ENCODE peak calls at places on chromosome 10, in seven cellular contexts. F is H1, V is H9, A is neuronal stem cell, C is IMR-90, D is trophoblast cell, Q is mesenchymal stem cell. R is an unnamed sample.

GRCh38 chr10:124240721-124241350 is 147.4 kb upstream of the CHST15 start:
- DNase-seq in C (no peak), F (no peak), V (peak; percentile 50), D (no peak), A (no peak), Q (no peak), R (no peak)

GRCh38 chr10:21355591-21356011 is 169.9 kb downstream of the SKIDA1 start:
- DNase-seq in C (peak; percentile 69), D (peak; percentile 83), V (no peak), A (no peak), Q (no peak), F (no peak), R (peak; percentile 32)

GRCh38 chr10:23013581-23014335 is 81.6 kb upstream of the MSRB2 start:
- DNase-seq in D (no peak), Q (no peak), V (no peak), C (no peak), F (no peak), A (no peak), R (no peak)

GRCh38 chr10:29649561-29650551 is 15.1 kb upstream of the SVIL start:
- DNase-seq in D (no peak), V (no peak), C (peak; percentile 93), F (no peak), Q (peak; percentile 65), A (no peak), R (no peak)

GRCh38 chr10:130167193-130167592 is 31.0 kb downstream of the GLRX3 start:
- DNase-seq in D (no peak), C (no peak), Q (no peak), V (no peak), A (no peak), F (no peak), R (no peak)

GRCh38 chr10:66788142-66788541 is 137.7 kb upstream of the LRRTM3 start:
- DNase-seq in V (no peak), F (no peak), Q (peak; percentile 1), D (no peak), C (no peak), A (no peak), R (no peak)

GRCh38 chr10:102118867-102119266 is 1.3 kb downstream of the LDB1 start:
- DNase-seq in C (peak; percentile 20), F (no peak), V (peak; percentile 53), D (no peak), A (no peak), Q (peak; percentile 55), R (peak; percentile 67)

GRCh38 chr10:10294801-10295515 is 722.7 kb upstream of the CELF2 start:
- DNase-seq in D (no peak), V (no peak), C (no peak), A (peak; percentile 70), Q (no peak), F (no peak), R (no peak)

GRCh38 chr10:73251683-73252444 is 580 bp downstream of the MRPS16 start:
- DNase-seq in Q (peak; percentile 42), C (no peak), D (peak; percentile 18), A (peak; percentile 17), F (no peak), V (peak; percentile 37), R (peak; percentile 54)

DNA sequence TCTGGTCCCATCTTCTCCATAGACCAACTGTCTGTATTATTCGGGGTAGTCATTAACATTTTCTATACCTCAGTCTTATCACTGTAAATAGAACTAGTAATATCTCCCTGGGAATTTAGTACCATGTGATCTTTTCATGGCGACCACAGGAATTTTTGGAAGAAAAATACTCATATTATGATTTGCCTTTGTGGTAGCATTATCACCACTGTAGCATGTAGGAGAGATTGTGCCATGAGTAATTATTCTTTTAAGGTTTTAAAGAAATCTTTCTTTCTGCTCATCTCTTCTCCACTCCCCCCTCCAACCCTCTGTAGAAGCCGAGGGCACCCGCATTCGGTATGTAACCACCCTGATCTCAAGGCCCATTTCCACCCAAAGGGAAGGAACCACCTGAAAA is 25.0 kb downstream of the ZNF365 start:
- DNase-seq in Q (no peak), D (no peak), C (peak; percentile 66), V (no peak), F (no peak), A (no peak), R (no peak)
- H2BK5ac ChIP-seq in Q (no peak overlapping the region), D (no peak overlapping the region), C (no peak overlapping the region), V (no peak overlapping the region), F (no peak overlapping the region), A (no peak overlapping the region), R (no peak overlapping the region)

GRCh38 chr10:122475130-122475529 is 13.8 kb downstream of the HTRA1 start:
- DNase-seq in F (no peak), Q (no peak), A (no peak), V (no peak), D (no peak), C (no peak), R (no peak)

GRCh38 chr10:122475581-122475980 is 14.2 kb downstream of the HTRA1 start:
- DNase-seq in Q (peak; percentile 67), C (peak; percentile 39), A (peak; percentile 46), F (no peak), V (no peak), D (peak; percentile 33), R (no peak)

GRCh38 chr10:122474145-122474739 is 12.9 kb downstream of the HTRA1 start:
- DNase-seq in F (no peak), C (no peak), V (no peak), D (no peak), Q (peak; percentile 71), A (no peak), R (no peak)

GRCh38 chr10:122471531-122472177 is 10.3 kb downstream of the HTRA1 start:
- DNase-seq in C (peak; percentile 56), F (no peak), A (no peak), V (no peak), Q (no peak), D (no peak), R (no peak)

DNA sequence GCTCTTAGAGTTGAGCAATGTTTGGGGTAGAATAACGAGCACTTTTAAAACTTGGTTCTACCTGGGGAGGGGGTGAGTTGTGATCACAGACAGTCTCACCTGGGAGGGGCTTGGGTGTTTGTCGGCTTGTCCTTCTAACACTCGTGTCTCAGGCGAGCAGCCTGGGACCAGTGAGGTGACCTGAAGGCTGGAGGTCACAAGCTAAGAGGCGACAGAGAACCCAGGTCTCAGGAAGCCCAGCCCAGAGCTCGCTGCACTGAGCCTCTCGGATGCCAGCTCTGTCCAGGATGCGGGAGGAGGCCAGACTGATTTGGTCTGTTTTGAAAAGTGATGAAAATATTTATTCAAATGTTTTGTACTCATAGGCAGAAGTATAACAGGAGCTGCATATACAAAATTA is 11.8 kb downstream of the HTRA1 start:
- DNase-seq in Q (no peak), C (no peak), A (no peak), F (no peak), D (no peak), V (no peak), R (no peak)
- H3K27ac ChIP-seq in Q (no peak overlapping the region), C (no peak overlapping the region), A (no peak overlapping the region), F (no peak overlapping the region), D (no peak overlapping the region), V (no peak overlapping the region), R (no peak overlapping the region)

GRCh38 chr10:28431139-28431538 is 101.8 kb upstream of the WAC start:
- DNase-seq in A (no peak), V (peak; percentile 70), F (peak; percentile 59), D (peak; percentile 45), Q (no peak), C (no peak), R (peak; percentile 26)
- H2BK5ac ChIP-seq in A (no peak overlapping the region), V (no peak overlapping the region), F (no peak overlapping the region), D (no peak overlapping the region), Q (no peak overlapping the region), C (no peak overlapping the region), R (no peak overlapping the region)

GRCh38 chr10:126042354-126042753 is 146.0 kb downstream of the FANK1 start:
- DNase-seq in C (no peak), F (no peak), A (no peak), V (no peak), D (no peak), Q (no peak), R (peak; percentile 84)
- H3K27ac ChIP-seq in C (no peak overlapping the region), F (no peak overlapping the region), A (no peak overlapping the region), V (no peak overlapping the region), D (no peak overlapping the region), Q (no peak overlapping the region), R (no peak overlapping the region)

GRCh38 chr10:92538231-92538958 is 35.5 kb downstream of the IDE start:
- DNase-seq in Q (peak; percentile 9), F (no peak), D (no peak), C (no peak), A (no peak), V (no peak), R (no peak)

GRCh38 chr10:92544296-92544695 is 29.6 kb downstream of the IDE start:
- DNase-seq in C (peak; percentile 48), A (no peak), F (no peak), D (peak; percentile 75), Q (peak; percentile 62), V (no peak), R (peak; percentile 40)

GRCh38 chr10:92541583-92541982 is 32.3 kb downstream of the IDE start:
- DNase-seq in D (peak; percentile 26), V (no peak), Q (no peak), C (no peak), A (no peak), F (no peak), R (peak; percentile 57)

GRCh38 chr10:92545556-92545955 is 28.3 kb downstream of the IDE start:
- DNase-seq in Q (no peak), V (no peak), F (no peak), C (no peak), D (no peak), A (no peak), R (no peak)

GRCh38 chr10:92542458-92542857 is 31.4 kb downstream of the IDE start:
- DNase-seq in D (peak; percentile 31), C (no peak), Q (no peak), F (no peak), V (no peak), A (no peak), R (peak; percentile 31)
- H2BK5ac ChIP-seq in D (no peak overlapping the region), C (no peak overlapping the region), Q (no peak overlapping the region), F (no peak overlapping the region), V (no peak overlapping the region), A (no peak overlapping the region), R (no peak overlapping the region)

DNA sequence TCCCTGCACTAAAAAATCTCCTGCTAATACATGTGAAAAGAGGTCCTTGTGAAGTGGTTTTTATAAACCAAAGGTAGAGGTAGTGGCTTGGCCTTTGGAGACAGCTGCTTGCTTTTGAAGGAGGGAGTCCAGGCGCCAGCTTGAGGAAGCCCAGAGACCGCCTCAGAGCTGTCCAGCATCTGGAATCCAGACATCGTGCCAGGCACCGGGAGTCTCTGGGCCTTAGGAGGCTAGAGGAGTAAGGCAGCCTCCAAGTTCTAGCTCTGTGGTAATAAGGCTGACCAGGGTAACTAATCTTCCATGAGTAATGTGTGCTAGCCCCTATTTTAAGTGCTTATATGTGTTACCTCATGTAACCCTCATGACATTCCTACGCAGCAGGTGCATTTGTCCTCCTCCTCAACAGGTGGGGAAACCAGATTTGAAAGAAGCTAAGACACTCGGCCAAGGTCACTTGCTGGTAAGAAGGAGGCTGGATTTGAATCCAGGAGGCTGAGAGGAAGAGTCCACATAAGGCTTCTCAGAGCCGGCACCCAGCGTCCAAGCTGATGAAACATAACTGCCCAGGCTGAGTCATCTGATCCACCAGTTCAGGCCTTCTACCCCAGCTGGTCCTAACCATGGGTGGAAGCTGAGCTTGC is 26.1 kb downstream of the PRLHR start:
- DNase-seq in D (peak; percentile 49), F (no peak), V (no peak), Q (peak; percentile 26), A (no peak), C (peak; percentile 27), R (no peak)
- H3K27ac ChIP-seq in D (no peak overlapping the region), F (no peak overlapping the region), V (no peak overlapping the region), Q (no peak overlapping the region), A (no peak overlapping the region), C (no peak overlapping the region), R (no peak overlapping the region)

R was measured in mesendoderm.